ENCODE peak calls at places on chromosome 3, in seven cellular contexts. U is activated CD4-positive, alpha-beta T cell treated with anti-CD3 and anti-CD28 coated beads, Interleukin-2, amount 50 U/mL, for 4 hours; Q is caudate nucleus; B is GM04503; D is activated T-helper 1 cell treated with Interleukin-2 at 50 U/mL for 16 hours; Y is WTC11; A is cardiac septum. K is an unnamed sample.

GRCh38 chr3:113981803-113982202 is 34.0 kb downstream of the ZDHHC23 start:
- DNase-seq in U (no peak), Q (no peak), B (no peak), D (no peak), Y (no peak), A (no peak), K (no peak)

GRCh38 chr3:137692803-137693431 is 71.2 kb upstream of the SOX14 start:
- DNase-seq in U (no peak), Q (no peak), B (no peak), D (no peak), Y (peak), A (no peak), K (no peak)

GRCh38 chr3:133527306-133527705 is 46.2 kb upstream of the CDV3 start:
- DNase-seq in U (no peak), Q (no peak), B (no peak), D (no peak), Y (no peak), A (no peak), K (no peak)

GRCh38 chr3:195241592-195242355 is 29.2 kb downstream of the XXYLT1 start:
- DNase-seq in U (no peak), Q (no peak), B (no peak), D (no peak), Y (no peak), A (no peak), K (no peak)

GRCh38 chr3:198079771-198080520 is 119.9 kb downstream of the LMLN start:
- DNase-seq in U (peak), Q (peak), B (no peak), D (peak), Y (peak), A (peak), K (peak)

GRCh38 chr3:110583373-110583935 is 488.2 kb upstream of the NECTIN3 start:
- DNase-seq in U (no peak), Q (no peak), B (no peak), D (no peak), Y (no peak), A (no peak), K (no peak)

GRCh38 chr3:139180489-139180888 is 135.8 kb upstream of the PRR23C start:
- DNase-seq in U (no peak), Q (no peak), B (no peak), D (no peak), Y (no peak), A (no peak), K (no peak)

GRCh38 chr3:89049119-89049518 is 58.3 kb upstream of the EPHA3 start:
- DNase-seq in U (no peak), Q (no peak), B (no peak), D (no peak), Y (peak), A (no peak), K (no peak)

GRCh38 chr3:148962513-148962912 is 28.8 kb upstream of the GYG1 start:
- DNase-seq in U (no peak), Q (no peak), B (peak), D (no peak), Y (peak), A (no peak), K (no peak)

GRCh38 chr3:72462611-72463011 is 385.6 kb downstream of the SHQ1 start:
- DNase-seq in U (no peak), Q (no peak), B (no peak), D (no peak), Y (no peak), A (no peak), K (no peak)

GRCh38 chr3:196486263-196486662 is 17.3 kb downstream of the RNF168 start:
- DNase-seq in U (peak), Q (no peak), B (no peak), D (no peak), Y (peak), A (no peak), K (no peak)

GRCh38 chr3:138241061-138241460 is 54.0 kb downstream of the ARMC8 start:
- DNase-seq in U (no peak), Q (no peak), B (peak), D (no peak), Y (no peak), A (no peak), K (no peak)

GRCh38 chr3:13927295-13927694 is 47.4 kb upstream of the WNT7A start:
- DNase-seq in U (no peak), Q (no peak), B (no peak), D (no peak), Y (peak), A (no peak), K (no peak)

GRCh38 chr3:4067893-4068292 is 235.3 kb upstream of the SETMAR start:
- DNase-seq in U (no peak), Q (no peak), B (no peak), D (no peak), Y (no peak), A (no peak), K (no peak)

GRCh38 chr3:139670196-139670595 is 7.6 kb downstream of the NMNAT3 start:
- DNase-seq in U (no peak), Q (no peak), B (no peak), D (no peak), Y (no peak), A (no peak), K (no peak)

GRCh38 chr3:172751188-172751571 is 654 bp downstream of the ECT2 start:
- DNase-seq in U (no peak), Q (no peak), B (no peak), D (no peak), Y (no peak), A (no peak), K (no peak)

GRCh38 chr3:63818282-63819150 is 583 bp upstream of the C3orf49 start:
- DNase-seq in U (peak), Q (peak), B (no peak), D (peak), Y (peak), A (no peak), K (peak)

GRCh38 chr3:8571256-8571655 is 69.6 kb downstream of the LMCD1 start:
- DNase-seq in U (no peak), Q (no peak), B (no peak), D (no peak), Y (no peak), A (no peak), K (peak)

GRCh38 chr3:101720851-101721649 is 3.4 kb upstream of the CEP97 start:
- DNase-seq in U (no peak), Q (no peak), B (no peak), D (no peak), Y (no peak), A (no peak), K (no peak)

GRCh38 chr3:138774529-138775253 is 60.0 kb downstream of the PIK3CB start:
- DNase-seq in U (no peak), Q (peak), B (peak), D (no peak), Y (no peak), A (no peak), K (no peak)

GRCh38 chr3:73813291-73813977 is 188.7 kb upstream of the PDZRN3 start:
- DNase-seq in U (no peak), Q (no peak), B (no peak), D (no peak), Y (no peak), A (no peak), K (no peak)

GRCh38 chr3:72655151-72655551 is 193.1 kb downstream of the SHQ1 start:
- DNase-seq in U (no peak), Q (no peak), B (no peak), D (no peak), Y (peak), A (no peak), K (no peak)

GRCh38 chr3:16452265-16452664 is 61.2 kb downstream of the RFTN1 start:
- DNase-seq in U (no peak), Q (no peak), B (no peak), D (no peak), Y (no peak), A (no peak), K (no peak)

K was measured in stimulated activated CD4-positive, alpha-beta T cell treated with anti-CD3 and anti-CD28 coated beads, Interleukin-2, amount 100 ng/mL, for 4 hours.